ENCODE peak calls at places on chromosomes 6 and 20, in five cellular contexts. P is stimulated activated CD4-positive, alpha-beta T cell treated with anti-CD3 and anti-CD28 coated beads, Interleukin-2, amount 100 ng/mL, for 24 hours; J is NCI-H1417; K is anterior cingulate cortex; H is left cardiac atrium. Y is an unnamed sample.

GRCh38 chr6:162906479-162906878 is 178.7 kb downstream of the PACRG start:
- DNase-seq in P (no peak), K (no peak), H (no peak), J (no peak), Y (no peak)

GRCh38 chr20:19598117-19598516 is 159.9 kb upstream of the RIN2 start:
- DNase-seq in H (no peak), J (no peak), P (no peak), K (no peak), Y (no peak)

GRCh38 chr6:19033683-19034082 is 646.5 kb downstream of the RNF144B start:
- DNase-seq in P (no peak), K (no peak), J (no peak), H (no peak), Y (no peak)

GRCh38 chr20:16801919-16802651 is 53.9 kb downstream of the OTOR start:
- DNase-seq in J (peak), P (peak), K (peak), H (peak), Y (peak)

GRCh38 chr6:77136086-77136485 is 327.2 kb downstream of the HTR1B start:
- DNase-seq in H (no peak), J (no peak), P (no peak), K (no peak), Y (no peak)

GRCh38 chr20:57061058-57061900 is 205.2 kb downstream of the BMP7 start:
- DNase-seq in P (no peak), K (no peak), J (peak), H (no peak), Y (no peak)

GRCh38 chr6:128239898-128240509 is 280.4 kb downstream of the PTPRK start:
- DNase-seq in P (no peak), H (no peak), J (no peak), K (no peak), Y (no peak)

GRCh38 chr6:136060052-136060451 is 190.1 kb downstream of the MTFR2 start:
- DNase-seq in J (no peak), H (no peak), K (no peak), P (no peak), Y (no peak)

GRCh38 chr6:41561931-41562632 is 15.9 kb downstream of the FOXP4 start:
- DNase-seq in P (no peak), H (no peak), K (no peak), J (no peak), Y (no peak)

GRCh38 chr6:85168146-85168545 is 281.7 kb upstream of the NT5E start:
- DNase-seq in J (no peak), K (no peak), H (no peak), P (no peak), Y (no peak)

GRCh38 chr6:35088281-35089215 is 52.6 kb downstream of the TCP11 start:
- DNase-seq in P (no peak), J (no peak), K (no peak), H (no peak), Y (no peak)

GRCh38 chr20:41185013-41185757 is 47.8 kb downstream of the PLCG1 start:
- DNase-seq in H (no peak), P (no peak), K (peak), J (no peak), Y (peak)

GRCh38 chr6:165937564-165938358 is 229.9 kb downstream of the TBXT start:
- DNase-seq in K (no peak), H (no peak), J (no peak), P (no peak), Y (no peak)

GRCh38 chr20:13119583-13119982 is 101.5 kb upstream of the ISM1 start:
- DNase-seq in P (peak), K (no peak), H (no peak), J (peak), Y (no peak)

GRCh38 chr20:63625771-63626423 is 1.0 kb downstream of the GMEB2 start:
- DNase-seq in J (no peak), P (no peak), K (no peak), H (no peak), Y (no peak)

GRCh38 chr6:6508603-6509002 is 79.9 kb upstream of the LY86 start:
- DNase-seq in J (no peak), K (no peak), H (no peak), P (no peak), Y (no peak)

GRCh38 chr6:47342824-47343223 is 33.1 kb upstream of the TNFRSF21 start:
- DNase-seq in H (no peak), J (no peak), P (no peak), K (no peak), Y (no peak)

GRCh38 chr6:52509281-52510212 is 67.3 kb downstream of the TRAM2 start:
- DNase-seq in H (no peak), P (no peak), K (no peak), J (no peak), Y (no peak)

GRCh38 chr6:36276581-36277536 is 7.0 kb downstream of the PNPLA1 start:
- DNase-seq in J (no peak), P (no peak), H (no peak), K (no peak), Y (no peak)

GRCh38 chr6:117531758-117532276 is 49.3 kb downstream of the DCBLD1 start:
- DNase-seq in P (no peak), K (no peak), J (no peak), H (no peak), Y (no peak)

GRCh38 chr6:41740366-41741162 is 5.2 kb upstream of the TFEB start:
- DNase-seq in K (no peak), P (no peak), J (no peak), H (no peak), Y (no peak)